ENCODE peak calls at places on chromosomes 6 and 20, in seven cellular contexts. One of them, this sample, is unnamed.

GRCh38 chr20:6169251-6169650 is 46.4 kb upstream of the FERMT1 start:
- DNase-seq in cardiac fibroblast: peak; percentile 11
- DNase-seq in ELF-1: no peak
- DNase-seq in breast epithelium: no peak
- DNase-seq in foreskin fibroblast: peak; percentile 8
- DNase-seq in nephron progenitor cell: no peak
- DNase-seq in CD8-positive, alpha-beta T cell: no peak
- DNase-seq in this sample: no peak

GRCh38 chr6:87789198-87789899 is 87.3 kb upstream of the AKIRIN2 start:
- DNase-seq in cardiac fibroblast: peak; percentile 74
- DNase-seq in ELF-1: peak; percentile 5
- DNase-seq in breast epithelium: peak; percentile 29
- DNase-seq in foreskin fibroblast: peak; percentile 65
- DNase-seq in nephron progenitor cell: no peak
- DNase-seq in CD8-positive, alpha-beta T cell: no peak
- DNase-seq in this sample: peak; percentile 58

GRCh38 chr6:10961837-10962236 is 75.0 kb downstream of the SYCP2L start:
- DNase-seq in cardiac fibroblast: no peak
- DNase-seq in ELF-1: no peak
- DNase-seq in breast epithelium: no peak
- DNase-seq in foreskin fibroblast: no peak
- DNase-seq in nephron progenitor cell: no peak
- DNase-seq in CD8-positive, alpha-beta T cell: no peak
- DNase-seq in this sample: no peak

GRCh38 chr6:84581494-84582259 is 182.7 kb downstream of the TBX18 start:
- DNase-seq in cardiac fibroblast: peak; percentile 67
- DNase-seq in ELF-1: no peak
- DNase-seq in breast epithelium: no peak
- DNase-seq in foreskin fibroblast: peak; percentile 91
- DNase-seq in nephron progenitor cell: no peak
- DNase-seq in CD8-positive, alpha-beta T cell: no peak
- DNase-seq in this sample: peak; percentile 92

GRCh38 chr20:19934792-19935491 is 82.2 kb upstream of the NAA20 start:
- DNase-seq in cardiac fibroblast: no peak
- DNase-seq in ELF-1: no peak
- DNase-seq in breast epithelium: peak; percentile 91
- DNase-seq in foreskin fibroblast: no peak
- DNase-seq in nephron progenitor cell: no peak
- DNase-seq in CD8-positive, alpha-beta T cell: no peak
- DNase-seq in this sample: no peak

GRCh38 chr6:25302677-25303128 is 23.5 kb downstream of the CARMIL1 start:
- DNase-seq in cardiac fibroblast: peak; percentile 78
- DNase-seq in ELF-1: no peak
- DNase-seq in breast epithelium: no peak
- DNase-seq in foreskin fibroblast: peak; percentile 81
- DNase-seq in nephron progenitor cell: no peak
- DNase-seq in CD8-positive, alpha-beta T cell: no peak
- DNase-seq in this sample: peak; percentile 81

GRCh38 chr20:49889943-49890650 is 25.2 kb downstream of the SPATA2 start:
- DNase-seq in cardiac fibroblast: no peak
- DNase-seq in ELF-1: no peak
- DNase-seq in breast epithelium: no peak
- DNase-seq in foreskin fibroblast: no peak
- DNase-seq in nephron progenitor cell: no peak
- DNase-seq in CD8-positive, alpha-beta T cell: no peak
- DNase-seq in this sample: no peak

GRCh38 chr6:6686748-6687601 is 98.5 kb downstream of the LY86 start:
- DNase-seq in cardiac fibroblast: peak; percentile 81
- DNase-seq in ELF-1: peak; percentile 99
- DNase-seq in breast epithelium: peak; percentile 95
- DNase-seq in foreskin fibroblast: peak; percentile 34
- DNase-seq in nephron progenitor cell: peak; percentile 98
- DNase-seq in CD8-positive, alpha-beta T cell: no peak
- DNase-seq in this sample: peak; percentile 27

GRCh38 chr6:99613398-99613704 is 6.7 kb downstream of the PRDM13 start:
- DNase-seq in cardiac fibroblast: peak; percentile 38
- DNase-seq in ELF-1: peak; percentile 69
- DNase-seq in breast epithelium: no peak
- DNase-seq in foreskin fibroblast: peak; percentile 66
- DNase-seq in nephron progenitor cell: peak; percentile 79
- DNase-seq in CD8-positive, alpha-beta T cell: no peak
- DNase-seq in this sample: no peak

GRCh38 chr6:40532349-40533028 is 54.7 kb downstream of the LRFN2 start:
- DNase-seq in cardiac fibroblast: no peak
- DNase-seq in ELF-1: no peak
- DNase-seq in breast epithelium: no peak
- DNase-seq in foreskin fibroblast: no peak
- DNase-seq in nephron progenitor cell: no peak
- DNase-seq in CD8-positive, alpha-beta T cell: no peak
- DNase-seq in this sample: no peak

GRCh38 chr6:30985490-30985889 is 2.0 kb downstream of the MUC21 start:
- DNase-seq in cardiac fibroblast: no peak
- DNase-seq in ELF-1: no peak
- DNase-seq in breast epithelium: no peak
- DNase-seq in foreskin fibroblast: no peak
- DNase-seq in nephron progenitor cell: no peak
- DNase-seq in CD8-positive, alpha-beta T cell: no peak
- DNase-seq in this sample: no peak

GRCh38 chr20:47502271-47502730 is 614 bp downstream of the NCOA3 start:
- DNase-seq in cardiac fibroblast: peak; percentile 22
- DNase-seq in ELF-1: peak; percentile 50
- DNase-seq in breast epithelium: no peak
- DNase-seq in foreskin fibroblast: peak; percentile 31
- DNase-seq in nephron progenitor cell: peak; percentile 40
- DNase-seq in CD8-positive, alpha-beta T cell: no peak
- DNase-seq in this sample: peak; percentile 19

GRCh38 chr6:157813191-157813590 is 9.9 kb upstream of the SNX9 start:
- DNase-seq in cardiac fibroblast: peak; percentile 84
- DNase-seq in ELF-1: peak; percentile 42
- DNase-seq in breast epithelium: peak; percentile 27
- DNase-seq in foreskin fibroblast: peak; percentile 63
- DNase-seq in nephron progenitor cell: no peak
- DNase-seq in CD8-positive, alpha-beta T cell: no peak
- DNase-seq in this sample: no peak

GRCh38 chr6:52876056-52876787 is 33.3 kb downstream of the GSTA3 start:
- DNase-seq in cardiac fibroblast: no peak
- DNase-seq in ELF-1: no peak
- DNase-seq in breast epithelium: no peak
- DNase-seq in foreskin fibroblast: peak; percentile 15
- DNase-seq in nephron progenitor cell: no peak
- DNase-seq in CD8-positive, alpha-beta T cell: no peak
- DNase-seq in this sample: no peak

GRCh38 chr6:61614119-61614518 is 671.9 kb downstream of the KHDRBS2 start:
- DNase-seq in cardiac fibroblast: no peak
- DNase-seq in ELF-1: no peak
- DNase-seq in breast epithelium: no peak
- DNase-seq in foreskin fibroblast: no peak
- DNase-seq in nephron progenitor cell: no peak
- DNase-seq in CD8-positive, alpha-beta T cell: no peak
- DNase-seq in this sample: no peak

GRCh38 chr6:33029297-33030184 is 20.1 kb upstream of the HLA-DOA start:
- DNase-seq in cardiac fibroblast: peak; percentile 5
- DNase-seq in ELF-1: no peak
- DNase-seq in breast epithelium: no peak
- DNase-seq in foreskin fibroblast: peak; percentile 17
- DNase-seq in nephron progenitor cell: no peak
- DNase-seq in CD8-positive, alpha-beta T cell: no peak
- DNase-seq in this sample: no peak

GRCh38 chr6:3506195-3506594 is 49.3 kb upstream of the SLC22A23 start:
- DNase-seq in cardiac fibroblast: no peak
- DNase-seq in ELF-1: no peak
- DNase-seq in breast epithelium: no peak
- DNase-seq in foreskin fibroblast: no peak
- DNase-seq in nephron progenitor cell: no peak
- DNase-seq in CD8-positive, alpha-beta T cell: no peak
- DNase-seq in this sample: no peak

GRCh38 chr20:13464702-13465101 is 174.0 kb downstream of the TASP1 start:
- DNase-seq in cardiac fibroblast: no peak
- DNase-seq in ELF-1: no peak
- DNase-seq in breast epithelium: no peak
- DNase-seq in foreskin fibroblast: peak; percentile 54
- DNase-seq in nephron progenitor cell: no peak
- DNase-seq in CD8-positive, alpha-beta T cell: no peak
- DNase-seq in this sample: peak; percentile 39

GRCh38 chr6:67683960-67684359 is 951.1 kb upstream of the ADGRB3 start:
- DNase-seq in cardiac fibroblast: peak; percentile 31
- DNase-seq in ELF-1: no peak
- DNase-seq in breast epithelium: no peak
- DNase-seq in foreskin fibroblast: peak; percentile 96
- DNase-seq in nephron progenitor cell: no peak
- DNase-seq in CD8-positive, alpha-beta T cell: no peak
- DNase-seq in this sample: peak; percentile 96

GRCh38 chr6:35728663-35729348 is 8.0 kb upstream of the ARMC12 start:
- DNase-seq in cardiac fibroblast: no peak
- DNase-seq in ELF-1: peak; percentile 27
- DNase-seq in breast epithelium: peak; percentile 94
- DNase-seq in foreskin fibroblast: peak; percentile 37
- DNase-seq in nephron progenitor cell: no peak
- DNase-seq in CD8-positive, alpha-beta T cell: no peak
- DNase-seq in this sample: no peak

GRCh38 chr20:57760698-57761412 is 51.0 kb upstream of the PMEPA1 start:
- DNase-seq in cardiac fibroblast: no peak
- DNase-seq in ELF-1: no peak
- DNase-seq in breast epithelium: no peak
- DNase-seq in foreskin fibroblast: no peak
- DNase-seq in nephron progenitor cell: no peak
- DNase-seq in CD8-positive, alpha-beta T cell: no peak
- DNase-seq in this sample: no peak

GRCh38 chr20:35788796-35789195 is 17.0 kb downstream of the PHF20 start:
- DNase-seq in cardiac fibroblast: no peak
- DNase-seq in ELF-1: peak; percentile 13
- DNase-seq in breast epithelium: no peak
- DNase-seq in foreskin fibroblast: no peak
- DNase-seq in nephron progenitor cell: no peak
- DNase-seq in CD8-positive, alpha-beta T cell: no peak
- DNase-seq in this sample: no peak

GRCh38 chr6:6543181-6543879 is 45.2 kb upstream of the LY86 start:
- DNase-seq in cardiac fibroblast: no peak
- DNase-seq in ELF-1: no peak
- DNase-seq in breast epithelium: no peak
- DNase-seq in foreskin fibroblast: no peak
- DNase-seq in nephron progenitor cell: no peak
- DNase-seq in CD8-positive, alpha-beta T cell: no peak
- DNase-seq in this sample: peak; percentile 55

GRCh38 chr6:78909391-78909790 is 42.0 kb downstream of the IRAK1BP1 start:
- DNase-seq in cardiac fibroblast: peak; percentile 56
- DNase-seq in ELF-1: no peak
- DNase-seq in breast epithelium: no peak
- DNase-seq in foreskin fibroblast: peak; percentile 92
- DNase-seq in nephron progenitor cell: no peak
- DNase-seq in CD8-positive, alpha-beta T cell: no peak
- DNase-seq in this sample: peak; percentile 46

GRCh38 chr20:3223937-3224680 is 14.8 kb downstream of the ITPA start:
- DNase-seq in cardiac fibroblast: no peak
- DNase-seq in ELF-1: no peak
- DNase-seq in breast epithelium: no peak
- DNase-seq in foreskin fibroblast: no peak
- DNase-seq in nephron progenitor cell: no peak
- DNase-seq in CD8-positive, alpha-beta T cell: no peak
- DNase-seq in this sample: no peak

GRCh38 chr6:134097114-134097707 is 44.8 kb upstream of the SLC2A12 start:
- DNase-seq in cardiac fibroblast: peak; percentile 84
- DNase-seq in ELF-1: peak; percentile 62
- DNase-seq in breast epithelium: no peak
- DNase-seq in foreskin fibroblast: peak; percentile 85
- DNase-seq in nephron progenitor cell: peak; percentile 78
- DNase-seq in CD8-positive, alpha-beta T cell: peak; percentile 52
- DNase-seq in this sample: peak; percentile 62

GRCh38 chr6:40722553-40723258 is 135.5 kb upstream of the LRFN2 start:
- DNase-seq in cardiac fibroblast: no peak
- DNase-seq in ELF-1: no peak
- DNase-seq in breast epithelium: no peak
- DNase-seq in foreskin fibroblast: peak; percentile 43
- DNase-seq in nephron progenitor cell: no peak
- DNase-seq in CD8-positive, alpha-beta T cell: no peak
- DNase-seq in this sample: no peak

GRCh38 chr6:105995403-105995699 is 90.8 kb upstream of the PRDM1 start:
- DNase-seq in cardiac fibroblast: no peak
- DNase-seq in ELF-1: no peak
- DNase-seq in breast epithelium: no peak
- DNase-seq in foreskin fibroblast: no peak
- DNase-seq in nephron progenitor cell: no peak
- DNase-seq in CD8-positive, alpha-beta T cell: no peak
- DNase-seq in this sample: no peak

GRCh38 chr6:10626154-10626741 is 68.2 kb downstream of the C6orf52 start:
- DNase-seq in cardiac fibroblast: no peak
- DNase-seq in ELF-1: no peak
- DNase-seq in breast epithelium: no peak
- DNase-seq in foreskin fibroblast: no peak
- DNase-seq in nephron progenitor cell: no peak
- DNase-seq in CD8-positive, alpha-beta T cell: no peak
- DNase-seq in this sample: no peak

GRCh38 chr20:10131612-10132345 is 86.9 kb upstream of the SNAP25 start:
- DNase-seq in cardiac fibroblast: peak; percentile 70
- DNase-seq in ELF-1: peak; percentile 27
- DNase-seq in breast epithelium: peak; percentile 22
- DNase-seq in foreskin fibroblast: peak; percentile 87
- DNase-seq in nephron progenitor cell: peak; percentile 8
- DNase-seq in CD8-positive, alpha-beta T cell: no peak
- DNase-seq in this sample: no peak

GRCh38 chr6:169858293-169858934 is 107.0 kb downstream of the ERMARD start:
- DNase-seq in cardiac fibroblast: no peak
- DNase-seq in ELF-1: no peak
- DNase-seq in breast epithelium: peak; percentile 7
- DNase-seq in foreskin fibroblast: no peak
- DNase-seq in nephron progenitor cell: no peak
- DNase-seq in CD8-positive, alpha-beta T cell: no peak
- DNase-seq in this sample: no peak

GRCh38 chr6:131096786-131097185 is 33.7 kb upstream of the EPB41L2 start:
- DNase-seq in cardiac fibroblast: no peak
- DNase-seq in ELF-1: no peak
- DNase-seq in breast epithelium: no peak
- DNase-seq in foreskin fibroblast: no peak
- DNase-seq in nephron progenitor cell: no peak
- DNase-seq in CD8-positive, alpha-beta T cell: no peak
- DNase-seq in this sample: no peak

GRCh38 chr6:19857139-19857538 is 20.0 kb downstream of the ID4 start:
- DNase-seq in cardiac fibroblast: no peak
- DNase-seq in ELF-1: no peak
- DNase-seq in breast epithelium: no peak
- DNase-seq in foreskin fibroblast: no peak
- DNase-seq in nephron progenitor cell: no peak
- DNase-seq in CD8-positive, alpha-beta T cell: no peak
- DNase-seq in this sample: no peak

GRCh38 chr6:44543664-44544063 is 156.2 kb downstream of the CDC5L start:
- DNase-seq in cardiac fibroblast: no peak
- DNase-seq in ELF-1: no peak
- DNase-seq in breast epithelium: no peak
- DNase-seq in foreskin fibroblast: no peak
- DNase-seq in nephron progenitor cell: no peak
- DNase-seq in CD8-positive, alpha-beta T cell: no peak
- DNase-seq in this sample: no peak

GRCh38 chr6:11685411-11686093 is 93.1 kb downstream of the ADTRP start:
- DNase-seq in cardiac fibroblast: no peak
- DNase-seq in ELF-1: peak; percentile 10
- DNase-seq in breast epithelium: no peak
- DNase-seq in foreskin fibroblast: peak; percentile 59
- DNase-seq in nephron progenitor cell: no peak
- DNase-seq in CD8-positive, alpha-beta T cell: no peak
- DNase-seq in this sample: peak; percentile 64

This sample was measured in LHCN-M2.